ENCODE peak calls at places on chromosomes 13 and 19, in eight cellular contexts. F is GM10248, O is AG10803, X is fibroblast of mammary gland, R is lower leg skin, A is heart right ventricle, L is colonic mucosa, G is gastrocnemius medialis. Z is an unnamed sample.

GRCh38 chr13:112762690-112763080 is 72.8 kb downstream of the ATP11A start:
- DNase-seq in F (no peak), O (no peak), X (no peak), R (no peak), A (no peak), L (no peak), G (no peak), Z (no peak)

GRCh38 chr13:29958476-29958875 is 108.1 kb upstream of the UBL3 start:
- DNase-seq in F (no peak), O (no peak), X (no peak), R (no peak), A (no peak), L (no peak), G (no peak), Z (no peak)

GRCh38 chr19:3590991-3591659 is 5.8 kb downstream of the GIPC3 start:
- DNase-seq in F (no peak), O (no peak), X (no peak), R (no peak), A (no peak), L (no peak), G (no peak), Z (no peak)

GRCh38 chr13:50130686-50131051 is 115.4 kb downstream of the KCNRG start:
- DNase-seq in F (no peak), O (peak), X (peak), R (peak), A (no peak), L (peak), G (no peak), Z (peak)

GRCh38 chr13:99694251-99694650 is 193.0 kb downstream of the TM9SF2 start:
- DNase-seq in F (no peak), O (no peak), X (no peak), R (no peak), A (no peak), L (no peak), G (no peak), Z (no peak)

GRCh38 chr13:113457510-113457909 is 4.2 kb upstream of the ADPRHL1 start:
- DNase-seq in F (no peak), O (no peak), X (no peak), R (peak), A (no peak), L (no peak), G (no peak), Z (peak)

GRCh38 chr19:55340144-55340783 is 588 bp downstream of the KMT5C start:
- DNase-seq in F (no peak), O (no peak), X (no peak), R (no peak), A (no peak), L (peak), G (no peak), Z (no peak)

GRCh38 chr19:4889034-4889825 is 13.5 kb downstream of the ARRDC5 start:
- DNase-seq in F (no peak), O (peak), X (peak), R (no peak), A (no peak), L (no peak), G (no peak), Z (no peak)

GRCh38 chr13:74026753-74027152 is 107.5 kb downstream of the KLF12 start:
- DNase-seq in F (peak), O (no peak), X (no peak), R (no peak), A (no peak), L (peak), G (no peak), Z (no peak)

GRCh38 chr19:33508941-33509614 is 12.5 kb downstream of the PEPD start:
- DNase-seq in F (no peak), O (peak), X (no peak), R (no peak), A (no peak), L (no peak), G (peak), Z (no peak)

DNA sequence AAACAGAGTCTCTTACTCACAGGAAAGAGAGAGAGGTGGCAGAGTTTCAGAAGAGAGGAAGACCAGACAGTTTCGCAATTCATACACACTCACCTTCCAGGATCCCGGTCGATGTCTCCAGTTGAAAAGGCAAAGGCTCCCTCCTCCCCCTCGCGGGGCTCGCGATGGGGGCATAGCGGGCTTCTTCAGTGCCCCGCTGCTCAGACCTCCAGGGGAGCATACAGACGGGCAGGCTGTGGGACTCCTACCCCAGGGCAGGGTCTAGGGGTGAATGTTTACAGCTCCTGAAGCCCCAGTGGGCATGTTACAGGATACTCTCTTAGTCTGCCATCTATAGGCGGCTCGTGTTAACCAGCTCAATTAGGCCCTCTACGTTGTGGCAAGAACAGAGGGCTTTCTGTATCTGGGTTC is 139.2 kb downstream of the SLITRK5 start:
- DNase-seq in F (no peak), O (no peak), X (peak), R (no peak), A (no peak), L (no peak), G (no peak), Z (no peak)
- TF ChIP-seq CTCF in F (no peak), O (no peak), X (no peak), R (no peak), A (no peak), L (no peak), G (no peak), Z (no peak)

GRCh38 chr19:10332158-10332964 is 968 bp downstream of the RAVER1 start:
- DNase-seq in F (no peak), O (no peak), X (no peak), R (no peak), A (no peak), L (peak), G (no peak), Z (no peak)

GRCh38 chr19:10332965-10333757 is at the start of gene RAVER1:
- DNase-seq in F (peak), O (peak), X (peak), R (peak), A (peak), L (peak), G (peak), Z (peak)

GRCh38 chr19:10333758-10334339 is 520 bp upstream of the RAVER1 start:
- DNase-seq in F (no peak), O (no peak), X (no peak), R (no peak), A (no peak), L (no peak), G (no peak), Z (no peak)

GRCh38 chr19:10334340-10335148 is 1.2 kb upstream of the RAVER1 start:
- DNase-seq in F (no peak), O (peak), X (peak), R (peak), A (peak), L (peak), G (peak), Z (peak)

DNA sequence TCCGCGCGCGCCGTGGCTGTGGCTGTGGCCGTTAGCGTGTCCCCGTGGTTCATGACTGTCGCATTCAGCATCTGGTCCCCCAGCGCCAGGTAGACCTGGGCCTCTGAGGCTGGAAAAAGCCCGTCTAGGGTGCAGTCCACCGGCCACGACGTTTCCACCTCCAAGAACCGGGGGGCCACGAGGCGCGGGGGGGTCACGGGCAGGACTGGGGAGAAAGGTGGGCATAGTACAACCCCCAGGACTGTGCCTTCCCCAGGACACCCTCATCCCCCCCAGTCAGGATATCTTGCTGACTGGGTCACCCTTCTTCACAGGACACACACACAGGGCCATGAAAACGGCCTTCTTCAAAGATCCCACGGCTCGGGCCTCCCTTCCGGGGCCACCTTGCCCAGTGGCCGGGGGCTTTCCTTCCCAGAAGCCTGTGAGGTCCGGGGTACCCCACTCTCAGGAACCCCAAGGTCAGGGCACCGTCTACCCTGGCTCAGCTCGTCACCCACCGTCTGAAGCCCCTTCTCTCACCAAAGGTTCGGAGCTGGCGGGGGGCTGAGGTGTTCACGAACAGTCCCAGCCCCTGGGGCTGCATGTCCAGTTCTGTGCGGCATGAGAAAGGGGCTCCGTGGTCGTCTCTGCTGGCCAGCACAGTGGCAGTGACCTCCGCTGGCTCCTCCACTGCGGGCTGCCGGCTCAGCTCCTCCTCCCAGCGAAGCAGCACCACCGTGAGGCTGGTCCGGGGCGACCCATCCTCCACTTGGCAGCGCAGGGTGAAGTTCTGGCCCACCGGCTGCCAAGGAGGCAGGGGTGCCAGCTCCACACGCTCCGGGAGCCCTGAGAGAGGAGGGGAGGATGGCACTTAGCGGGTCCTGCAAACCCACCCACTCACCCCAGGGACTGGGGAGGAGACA is 2.1 kb upstream of the RAVER1 start:
- DNase-seq in F (no peak), O (no peak), X (no peak), R (no peak), A (peak), L (no peak), G (no peak), Z (no peak)
- TF ChIP-seq CTCF in F (no peak), O (no peak), X (no peak), R (no peak), A (no peak), L (no peak), G (no peak), Z (no peak)

DNA sequence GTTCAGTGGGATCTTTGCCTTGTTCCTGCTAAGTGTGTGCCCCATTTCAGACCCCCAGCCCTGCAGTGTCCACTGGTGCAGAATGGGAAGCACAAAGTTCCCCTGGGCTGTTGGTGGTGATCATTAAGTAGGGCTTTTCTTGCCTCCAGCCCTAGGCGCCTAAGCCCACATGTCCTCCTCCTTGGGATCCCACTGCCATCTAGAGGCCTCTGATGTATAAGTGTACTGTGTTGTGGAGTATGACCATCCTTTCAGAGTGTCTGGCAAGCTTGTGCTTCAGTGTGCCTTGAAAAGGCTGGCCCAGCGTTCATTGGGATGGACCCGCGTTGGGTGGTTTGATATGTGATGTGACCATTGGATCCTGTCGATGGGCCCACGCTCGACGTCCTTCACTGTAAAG is 71.2 kb downstream of the WASF3 start:
- DNase-seq in F (no peak), O (peak), X (peak), R (no peak), A (no peak), L (peak), G (no peak), Z (no peak)
- TF ChIP-seq CTCF in F (no peak), O (peak), X (peak), R (no peak), A (no peak), L (no peak), G (no peak), Z (no peak)

GRCh38 chr19:58398545-58398944 is 3.1 kb downstream of the RNF225 start:
- DNase-seq in F (no peak), O (no peak), X (no peak), R (no peak), A (no peak), L (no peak), G (no peak), Z (no peak)

GRCh38 chr19:58401825-58402433 is 6.5 kb downstream of the RNF225 start:
- DNase-seq in F (no peak), O (no peak), X (peak), R (no peak), A (no peak), L (no peak), G (no peak), Z (no peak)

GRCh38 chr19:58400638-58400915 is 5.1 kb downstream of the RNF225 start:
- DNase-seq in F (no peak), O (no peak), X (no peak), R (no peak), A (no peak), L (no peak), G (no peak), Z (no peak)

GRCh38 chr19:58399903-58400637 is 4.6 kb downstream of the RNF225 start:
- DNase-seq in F (no peak), O (peak), X (no peak), R (no peak), A (no peak), L (no peak), G (no peak), Z (no peak)

DNA sequence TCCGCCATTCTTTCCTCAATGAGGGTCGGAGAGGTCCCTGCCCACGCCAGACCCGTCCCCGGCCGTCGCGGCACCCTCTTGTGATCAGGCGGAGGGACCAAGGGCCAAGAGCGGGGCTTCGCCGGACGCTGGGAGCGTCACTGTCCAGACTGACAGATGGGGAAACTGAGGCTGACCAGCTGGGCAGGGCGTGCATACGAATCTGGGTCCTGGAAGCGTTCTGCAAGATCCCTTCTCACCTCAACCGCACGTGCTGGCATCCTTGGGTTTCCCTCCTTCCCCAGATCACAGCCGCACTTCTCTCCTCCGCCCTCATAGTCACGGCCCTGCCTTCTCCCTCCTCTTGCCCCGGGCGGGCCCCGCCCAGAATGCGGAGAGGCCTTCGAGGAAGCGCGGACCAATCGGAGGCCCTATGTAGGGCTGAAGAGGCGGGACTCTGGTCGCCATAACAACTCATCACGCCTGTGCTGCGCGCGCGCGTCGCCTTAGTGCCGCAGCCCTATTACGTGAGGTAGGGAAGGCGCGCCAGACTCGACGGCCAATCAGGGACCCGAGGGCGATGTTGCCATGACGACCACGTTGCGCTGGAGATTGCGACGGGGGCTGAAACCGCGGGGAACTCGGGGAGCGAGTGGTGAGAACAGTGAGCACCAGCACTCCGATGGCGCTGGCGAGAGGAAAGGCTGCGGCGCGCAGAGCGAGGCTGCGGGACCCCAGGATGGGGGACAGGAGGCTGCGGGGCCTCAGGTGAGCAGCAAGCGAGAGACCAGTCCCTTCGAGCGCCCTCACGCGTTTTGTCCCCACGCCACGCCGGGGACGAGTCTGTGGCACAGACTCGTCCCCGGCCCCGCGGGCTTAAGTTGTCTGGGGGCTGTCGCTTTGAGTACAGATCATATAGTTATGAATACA is 5.7 kb downstream of the RNF225 start:
- DNase-seq in F (peak), O (peak), X (peak), R (peak), A (peak), L (peak), G (peak), Z (peak)
- TF ChIP-seq CTCF in F (no peak), O (no peak), X (no peak), R (no peak), A (peak), L (no peak), G (no peak), Z (no peak)

DNA sequence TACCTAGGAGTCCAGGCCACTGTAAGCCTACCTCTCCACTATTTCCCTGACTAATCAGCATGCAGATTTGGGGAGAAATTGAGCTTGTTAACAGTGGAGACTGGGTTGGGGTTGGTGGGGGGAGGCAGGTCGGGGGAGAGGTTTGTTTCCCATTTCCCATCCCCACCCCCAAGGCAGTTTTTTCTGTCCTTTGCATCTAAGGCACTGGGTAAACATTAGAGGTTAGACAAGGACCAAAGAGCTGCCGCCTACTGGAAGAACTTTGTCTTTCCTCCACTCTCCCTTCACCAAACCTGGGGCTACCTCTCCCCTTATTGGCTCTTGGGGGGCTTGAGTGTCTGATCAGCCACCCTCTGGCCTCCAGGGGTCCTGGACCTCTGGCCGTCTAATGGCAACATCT is 953 bp downstream of the KCNN4 start:
- DNase-seq in F (peak), O (no peak), X (no peak), R (no peak), A (no peak), L (peak), G (no peak), Z (no peak)
- TF ChIP-seq CTCF in F (peak), O (no peak), X (no peak), R (no peak), A (no peak), L (peak), G (no peak), Z (no peak)

GRCh38 chr19:13078897-13079541 is 23.6 kb downstream of the LYL1 start:
- DNase-seq in F (no peak), O (no peak), X (no peak), R (no peak), A (peak), L (peak), G (peak), Z (no peak)
- TF ChIP-seq CTCF in F (no peak), O (no peak), X (no peak), R (no peak), A (no peak), L (no peak), G (no peak), Z (no peak)

DNA sequence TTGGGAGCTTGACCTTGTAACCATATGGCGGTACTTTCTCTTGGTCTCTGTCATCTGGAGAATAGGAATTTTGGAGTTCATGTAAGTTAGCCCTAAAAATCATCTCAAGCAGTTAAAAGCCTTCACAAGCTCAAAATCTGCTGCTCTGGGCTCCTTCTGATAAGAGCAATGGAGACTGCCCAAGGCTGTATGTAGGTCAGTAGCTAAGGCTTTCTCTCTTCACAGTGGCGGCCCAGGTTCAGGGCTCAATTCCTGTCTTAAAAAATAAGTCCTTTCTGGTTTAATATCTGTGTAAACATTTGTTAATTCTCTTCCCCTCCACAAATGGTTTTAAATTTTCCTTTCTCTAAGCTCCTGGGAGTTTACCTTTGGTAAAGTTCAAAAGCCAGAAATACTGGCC is 45.4 kb upstream of the ANKRD10 start:
- DNase-seq in F (no peak), O (no peak), X (no peak), R (peak), A (no peak), L (no peak), G (no peak), Z (no peak)
- TF ChIP-seq CTCF in F (no peak), O (no peak), X (no peak), R (no peak), A (no peak), L (no peak), G (no peak), Z (no peak)

DNA sequence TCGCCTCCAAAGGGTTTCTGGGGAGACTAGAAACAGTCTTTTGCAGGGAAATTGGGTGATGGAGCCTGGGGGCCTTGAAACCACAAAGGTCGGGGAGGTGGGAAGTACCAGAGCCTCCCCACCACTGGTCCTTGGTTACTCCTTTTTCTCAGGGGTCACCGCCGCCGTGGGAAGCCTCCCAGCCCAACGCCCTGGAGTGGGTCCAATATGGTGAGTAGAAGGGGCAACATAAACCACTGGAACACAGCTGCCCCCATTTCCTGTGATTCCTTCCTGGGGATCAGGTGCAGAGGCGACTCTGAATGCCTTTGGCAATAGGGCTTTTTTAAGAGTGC is 5.8 kb downstream of the PGLYRP1 start:
- DNase-seq in F (no peak), O (no peak), X (no peak), R (no peak), A (no peak), L (no peak), G (no peak), Z (no peak)
- TF ChIP-seq CTCF in F (no peak), O (no peak), X (no peak), R (no peak), A (no peak), L (no peak), G (no peak), Z (no peak)